ENCODE peak calls at places on chromosomes 6 and 20, in ten cellular contexts. One of them, this sample, is unnamed.

GRCh38 chr6:135084916-135085269 is 30.3 kb upstream of the HBS1L start:
- DNase-seq in CD4-positive, CD25-positive, alpha-beta regulatory T cell: no peak
- DNase-seq in cerebellum: no peak
- DNase-seq in ACHN: no peak
- DNase-seq in left kidney: no peak
- DNase-seq in cardiac muscle cell: no peak
- DNase-seq in GF-D8: no peak
- DNase-seq in AG04450: no peak
- DNase-seq in hepatic stellate cell: no peak
- DNase-seq in AG09319: no peak
- DNase-seq in this sample: no peak

GRCh38 chr20:20366896-20367680 is 816 bp upstream of the INSM1 start:
- DNase-seq in AG09319: no peak
- DNase-seq in left kidney: no peak
- DNase-seq in CD4-positive, CD25-positive, alpha-beta regulatory T cell: no peak
- DNase-seq in AG04450: no peak
- DNase-seq in GF-D8: no peak
- DNase-seq in cerebellum: no peak
- DNase-seq in cardiac muscle cell: no peak
- DNase-seq in hepatic stellate cell: no peak
- DNase-seq in ACHN: no peak
- DNase-seq in this sample: no peak

GRCh38 chr6:15511248-15512125 is 151.3 kb downstream of the DTNBP1 start:
- DNase-seq in GF-D8: no peak
- DNase-seq in cardiac muscle cell: no peak
- DNase-seq in cerebellum: peak; percentile 47
- DNase-seq in hepatic stellate cell: no peak
- DNase-seq in AG09319: no peak
- DNase-seq in left kidney: no peak
- DNase-seq in AG04450: no peak
- DNase-seq in CD4-positive, CD25-positive, alpha-beta regulatory T cell: no peak
- DNase-seq in ACHN: no peak
- DNase-seq in this sample: no peak

GRCh38 chr6:130967502-130968469 is 95.3 kb downstream of the EPB41L2 start:
- DNase-seq in cardiac muscle cell: no peak
- DNase-seq in GF-D8: no peak
- DNase-seq in cerebellum: peak; percentile 58
- DNase-seq in AG09319: no peak
- DNase-seq in ACHN: no peak
- DNase-seq in hepatic stellate cell: peak; percentile 18
- DNase-seq in CD4-positive, CD25-positive, alpha-beta regulatory T cell: no peak
- DNase-seq in AG04450: no peak
- DNase-seq in left kidney: peak; percentile 21
- DNase-seq in this sample: no peak

GRCh38 chr6:119511024-119511423 is 161.5 kb upstream of the MAN1A1 start:
- DNase-seq in AG04450: no peak
- DNase-seq in cardiac muscle cell: no peak
- DNase-seq in left kidney: no peak
- DNase-seq in hepatic stellate cell: no peak
- DNase-seq in cerebellum: no peak
- DNase-seq in CD4-positive, CD25-positive, alpha-beta regulatory T cell: no peak
- DNase-seq in GF-D8: no peak
- DNase-seq in AG09319: no peak
- DNase-seq in ACHN: no peak
- DNase-seq in this sample: no peak

GRCh38 chr20:59818911-59819310 is 114.5 kb downstream of the SYCP2 start:
- DNase-seq in AG04450: no peak
- DNase-seq in left kidney: no peak
- DNase-seq in cerebellum: no peak
- DNase-seq in ACHN: no peak
- DNase-seq in AG09319: no peak
- DNase-seq in hepatic stellate cell: no peak
- DNase-seq in cardiac muscle cell: no peak
- DNase-seq in GF-D8: no peak
- DNase-seq in CD4-positive, CD25-positive, alpha-beta regulatory T cell: no peak
- DNase-seq in this sample: no peak

GRCh38 chr6:113488812-113489685 is 368.1 kb upstream of the MARCKS start:
- DNase-seq in ACHN: no peak
- DNase-seq in hepatic stellate cell: no peak
- DNase-seq in left kidney: no peak
- DNase-seq in CD4-positive, CD25-positive, alpha-beta regulatory T cell: no peak
- DNase-seq in cardiac muscle cell: no peak
- DNase-seq in GF-D8: no peak
- DNase-seq in cerebellum: no peak
- DNase-seq in AG04450: no peak
- DNase-seq in AG09319: no peak
- DNase-seq in this sample: no peak

GRCh38 chr20:45345104-45345936 is 2.9 kb downstream of the SDC4 start:
- DNase-seq in hepatic stellate cell: no peak
- DNase-seq in ACHN: no peak
- DNase-seq in cardiac muscle cell: no peak
- DNase-seq in CD4-positive, CD25-positive, alpha-beta regulatory T cell: no peak
- DNase-seq in cerebellum: no peak
- DNase-seq in AG09319: no peak
- DNase-seq in GF-D8: no peak
- DNase-seq in AG04450: no peak
- DNase-seq in left kidney: peak; percentile 12
- DNase-seq in this sample: peak; percentile 81

GRCh38 chr6:136783495-136784270 is 8.6 kb downstream of the MAP3K5 start:
- DNase-seq in hepatic stellate cell: no peak
- DNase-seq in AG09319: no peak
- DNase-seq in cardiac muscle cell: no peak
- DNase-seq in left kidney: no peak
- DNase-seq in GF-D8: peak; percentile 93
- DNase-seq in CD4-positive, CD25-positive, alpha-beta regulatory T cell: peak; percentile 41
- DNase-seq in AG04450: no peak
- DNase-seq in ACHN: no peak
- DNase-seq in cerebellum: no peak
- DNase-seq in this sample: no peak

GRCh38 chr20:43538855-43539700 is 19.7 kb upstream of the SGK2 start:
- DNase-seq in hepatic stellate cell: no peak
- DNase-seq in AG09319: no peak
- DNase-seq in cardiac muscle cell: no peak
- DNase-seq in CD4-positive, CD25-positive, alpha-beta regulatory T cell: no peak
- DNase-seq in cerebellum: no peak
- DNase-seq in ACHN: no peak
- DNase-seq in GF-D8: no peak
- DNase-seq in AG04450: no peak
- DNase-seq in left kidney: no peak
- DNase-seq in this sample: peak; percentile 84

GRCh38 chr6:5030596-5031136 is 26.8 kb upstream of the RPP40 start:
- DNase-seq in left kidney: peak; percentile 95
- DNase-seq in CD4-positive, CD25-positive, alpha-beta regulatory T cell: peak; percentile 78
- DNase-seq in GF-D8: peak; percentile 59
- DNase-seq in cerebellum: peak; percentile 8
- DNase-seq in AG09319: peak; percentile 38
- DNase-seq in ACHN: peak; percentile 61
- DNase-seq in cardiac muscle cell: peak; percentile 91
- DNase-seq in hepatic stellate cell: peak; percentile 84
- DNase-seq in AG04450: no peak
- DNase-seq in this sample: peak; percentile 74

GRCh38 chr6:114135348-114136002 is 164.5 kb upstream of the HDAC2 start:
- DNase-seq in ACHN: no peak
- DNase-seq in AG09319: no peak
- DNase-seq in GF-D8: no peak
- DNase-seq in cerebellum: no peak
- DNase-seq in cardiac muscle cell: no peak
- DNase-seq in hepatic stellate cell: no peak
- DNase-seq in AG04450: no peak
- DNase-seq in left kidney: peak; percentile 61
- DNase-seq in CD4-positive, CD25-positive, alpha-beta regulatory T cell: no peak
- DNase-seq in this sample: no peak

GRCh38 chr6:11618533-11618932 is 81.0 kb downstream of the TMEM170B start:
- DNase-seq in GF-D8: no peak
- DNase-seq in hepatic stellate cell: no peak
- DNase-seq in cerebellum: no peak
- DNase-seq in AG04450: no peak
- DNase-seq in left kidney: no peak
- DNase-seq in ACHN: peak; percentile 45
- DNase-seq in CD4-positive, CD25-positive, alpha-beta regulatory T cell: peak; percentile 43
- DNase-seq in cardiac muscle cell: no peak
- DNase-seq in AG09319: no peak
- DNase-seq in this sample: no peak

GRCh38 chr6:155374681-155375080 is 60.4 kb upstream of the TFB1M start:
- DNase-seq in CD4-positive, CD25-positive, alpha-beta regulatory T cell: no peak
- DNase-seq in left kidney: no peak
- DNase-seq in hepatic stellate cell: no peak
- DNase-seq in cardiac muscle cell: no peak
- DNase-seq in AG09319: no peak
- DNase-seq in ACHN: no peak
- DNase-seq in GF-D8: no peak
- DNase-seq in AG04450: no peak
- DNase-seq in cerebellum: no peak
- DNase-seq in this sample: no peak

GRCh38 chr6:169215201-169215661 is 38.4 kb downstream of the THBS2 start:
- DNase-seq in cerebellum: no peak
- DNase-seq in GF-D8: no peak
- DNase-seq in AG09319: no peak
- DNase-seq in left kidney: no peak
- DNase-seq in hepatic stellate cell: no peak
- DNase-seq in cardiac muscle cell: peak; percentile 53
- DNase-seq in CD4-positive, CD25-positive, alpha-beta regulatory T cell: no peak
- DNase-seq in ACHN: no peak
- DNase-seq in AG04450: no peak
- DNase-seq in this sample: no peak

GRCh38 chr20:60048634-60049578 is 90.7 kb downstream of the CDH26 start:
- DNase-seq in cerebellum: no peak
- DNase-seq in cardiac muscle cell: no peak
- DNase-seq in AG04450: no peak
- DNase-seq in left kidney: no peak
- DNase-seq in GF-D8: no peak
- DNase-seq in ACHN: no peak
- DNase-seq in AG09319: no peak
- DNase-seq in hepatic stellate cell: no peak
- DNase-seq in CD4-positive, CD25-positive, alpha-beta regulatory T cell: no peak
- DNase-seq in this sample: no peak

GRCh38 chr6:69846770-69847506 is 19.4 kb upstream of the COL19A1 start:
- DNase-seq in left kidney: no peak
- DNase-seq in CD4-positive, CD25-positive, alpha-beta regulatory T cell: no peak
- DNase-seq in GF-D8: no peak
- DNase-seq in cardiac muscle cell: no peak
- DNase-seq in hepatic stellate cell: no peak
- DNase-seq in ACHN: no peak
- DNase-seq in cerebellum: no peak
- DNase-seq in AG09319: no peak
- DNase-seq in AG04450: no peak
- DNase-seq in this sample: no peak

GRCh38 chr6:144939926-144940325 is 654.8 kb downstream of the UTRN start:
- DNase-seq in hepatic stellate cell: peak; percentile 3
- DNase-seq in left kidney: no peak
- DNase-seq in cerebellum: no peak
- DNase-seq in AG04450: no peak
- DNase-seq in CD4-positive, CD25-positive, alpha-beta regulatory T cell: no peak
- DNase-seq in AG09319: no peak
- DNase-seq in cardiac muscle cell: no peak
- DNase-seq in GF-D8: no peak
- DNase-seq in ACHN: no peak
- DNase-seq in this sample: no peak

GRCh38 chr6:156752666-156753301 is 24.4 kb upstream of the ARID1B start:
- DNase-seq in cerebellum: no peak
- DNase-seq in left kidney: peak; percentile 76
- DNase-seq in AG09319: no peak
- DNase-seq in AG04450: no peak
- DNase-seq in hepatic stellate cell: no peak
- DNase-seq in ACHN: peak; percentile 11
- DNase-seq in CD4-positive, CD25-positive, alpha-beta regulatory T cell: no peak
- DNase-seq in cardiac muscle cell: no peak
- DNase-seq in GF-D8: no peak
- DNase-seq in this sample: peak; percentile 56

GRCh38 chr20:41393705-41394066 is 27.1 kb upstream of the EMILIN3 start:
- DNase-seq in ACHN: no peak
- DNase-seq in left kidney: no peak
- DNase-seq in cerebellum: no peak
- DNase-seq in AG04450: no peak
- DNase-seq in cardiac muscle cell: no peak
- DNase-seq in GF-D8: no peak
- DNase-seq in AG09319: no peak
- DNase-seq in hepatic stellate cell: no peak
- DNase-seq in CD4-positive, CD25-positive, alpha-beta regulatory T cell: no peak
- DNase-seq in this sample: no peak

GRCh38 chr20:37638527-37638926 is 55.3 kb upstream of the CTNNBL1 start:
- DNase-seq in AG04450: no peak
- DNase-seq in hepatic stellate cell: no peak
- DNase-seq in GF-D8: no peak
- DNase-seq in ACHN: no peak
- DNase-seq in left kidney: no peak
- DNase-seq in CD4-positive, CD25-positive, alpha-beta regulatory T cell: no peak
- DNase-seq in AG09319: no peak
- DNase-seq in cerebellum: no peak
- DNase-seq in cardiac muscle cell: no peak
- DNase-seq in this sample: no peak

GRCh38 chr6:137637161-137637560 is 143.0 kb upstream of the OLIG3 start:
- DNase-seq in CD4-positive, CD25-positive, alpha-beta regulatory T cell: no peak
- DNase-seq in AG04450: peak; percentile 85
- DNase-seq in AG09319: peak; percentile 96
- DNase-seq in cerebellum: no peak
- DNase-seq in GF-D8: peak; percentile 38
- DNase-seq in hepatic stellate cell: peak; percentile 54
- DNase-seq in left kidney: peak; percentile 48
- DNase-seq in ACHN: peak; percentile 93
- DNase-seq in cardiac muscle cell: peak; percentile 99
- DNase-seq in this sample: no peak

GRCh38 chr6:149840345-149841075 is 23.6 kb downstream of the LRP11 start:
- DNase-seq in GF-D8: no peak
- DNase-seq in hepatic stellate cell: peak; percentile 85
- DNase-seq in AG09319: peak; percentile 81
- DNase-seq in cerebellum: peak; percentile 20
- DNase-seq in ACHN: peak; percentile 37
- DNase-seq in AG04450: peak; percentile 70
- DNase-seq in CD4-positive, CD25-positive, alpha-beta regulatory T cell: peak; percentile 56
- DNase-seq in cardiac muscle cell: peak; percentile 74
- DNase-seq in left kidney: peak; percentile 57
- DNase-seq in this sample: peak; percentile 89

GRCh38 chr6:36718560-36718959 is 20.9 kb downstream of the RAB44 start:
- DNase-seq in ACHN: no peak
- DNase-seq in GF-D8: no peak
- DNase-seq in cerebellum: no peak
- DNase-seq in AG04450: no peak
- DNase-seq in AG09319: no peak
- DNase-seq in hepatic stellate cell: no peak
- DNase-seq in left kidney: no peak
- DNase-seq in cardiac muscle cell: no peak
- DNase-seq in CD4-positive, CD25-positive, alpha-beta regulatory T cell: no peak
- DNase-seq in this sample: no peak

GRCh38 chr20:31869942-31870702 is at the start of the genes DUSP15 and TTLL9:
- DNase-seq in cerebellum: peak; percentile 62
- DNase-seq in CD4-positive, CD25-positive, alpha-beta regulatory T cell: no peak
- DNase-seq in AG04450: no peak
- DNase-seq in GF-D8: no peak
- DNase-seq in hepatic stellate cell: no peak
- DNase-seq in ACHN: peak; percentile 12
- DNase-seq in AG09319: no peak
- DNase-seq in cardiac muscle cell: peak; percentile 15
- DNase-seq in left kidney: peak; percentile 75
- DNase-seq in this sample: peak; percentile 67

GRCh38 chr6:38755874-38756273 is 40.8 kb downstream of the DNAH8 start:
- DNase-seq in GF-D8: no peak
- DNase-seq in hepatic stellate cell: no peak
- DNase-seq in cerebellum: no peak
- DNase-seq in ACHN: no peak
- DNase-seq in cardiac muscle cell: no peak
- DNase-seq in CD4-positive, CD25-positive, alpha-beta regulatory T cell: no peak
- DNase-seq in AG09319: no peak
- DNase-seq in left kidney: peak; percentile 11
- DNase-seq in AG04450: no peak
- DNase-seq in this sample: no peak

GRCh38 chr6:84074988-84075781 is 41.6 kb downstream of the MRAP2 start:
- DNase-seq in cardiac muscle cell: peak; percentile 40
- DNase-seq in left kidney: peak; percentile 91
- DNase-seq in CD4-positive, CD25-positive, alpha-beta regulatory T cell: no peak
- DNase-seq in AG09319: no peak
- DNase-seq in ACHN: no peak
- DNase-seq in cerebellum: no peak
- DNase-seq in GF-D8: no peak
- DNase-seq in AG04450: no peak
- DNase-seq in hepatic stellate cell: no peak
- DNase-seq in this sample: no peak

GRCh38 chr6:145483191-145483996 is 251.9 kb downstream of the EPM2A start:
- DNase-seq in AG04450: no peak
- DNase-seq in GF-D8: no peak
- DNase-seq in cerebellum: no peak
- DNase-seq in left kidney: no peak
- DNase-seq in ACHN: no peak
- DNase-seq in CD4-positive, CD25-positive, alpha-beta regulatory T cell: no peak
- DNase-seq in hepatic stellate cell: no peak
- DNase-seq in AG09319: no peak
- DNase-seq in cardiac muscle cell: peak; percentile 14
- DNase-seq in this sample: no peak